ENCODE peak calls at places on chromosomes 4 and X, in five cellular contexts. E, C, T, K and R are unnamed samples.

GRCh38 chrX:20988804-20989203 is 385.4 kb upstream of the CNKSR2 start:
- DNase-seq in C (no peak), K (no peak), E (no peak), T (no peak), R (no peak)

GRCh38 chr4:173167793-173168395 is 717 bp upstream of the GALNT7 start:
- DNase-seq in K (peak; percentile 85), C (peak; percentile 30), T (peak; percentile 63), E (no peak), R (no peak)

GRCh38 chr4:120630432-120630831 is 292.1 kb downstream of the PRDM5 start:
- DNase-seq in E (no peak), C (no peak), K (no peak), T (no peak), R (no peak)

GRCh38 chrX:140141444-140142029 is 176.2 kb upstream of the CXorf66 start:
- DNase-seq in C (peak; percentile 31), E (no peak), K (peak; percentile 15), T (peak; percentile 33), R (no peak)

GRCh38 chrX:149198980-149199732 is 305.9 kb downstream of the IDS start:
- DNase-seq in E (no peak), C (no peak), T (no peak), K (no peak), R (peak; percentile 32)

GRCh38 chr4:36168127-36168898 is 76.0 kb downstream of the ARAP2 start:
- DNase-seq in K (no peak), T (no peak), E (no peak), C (peak; percentile 25), R (no peak)

GRCh38 chrX:112008724-112009123 is 73.9 kb downstream of the TRPC5 start:
- DNase-seq in E (no peak), T (no peak), K (no peak), C (no peak), R (no peak)

GRCh38 chrX:19886888-19887531 is 390 bp downstream of the SH3KBP1 start:
- DNase-seq in T (no peak), K (peak; percentile 33), C (no peak), E (no peak), R (no peak)

GRCh38 chr4:109313168-109314133 is 11.0 kb upstream of the COL25A1 start:
- DNase-seq in K (no peak), T (no peak), C (no peak), E (no peak), R (no peak)

DNA sequence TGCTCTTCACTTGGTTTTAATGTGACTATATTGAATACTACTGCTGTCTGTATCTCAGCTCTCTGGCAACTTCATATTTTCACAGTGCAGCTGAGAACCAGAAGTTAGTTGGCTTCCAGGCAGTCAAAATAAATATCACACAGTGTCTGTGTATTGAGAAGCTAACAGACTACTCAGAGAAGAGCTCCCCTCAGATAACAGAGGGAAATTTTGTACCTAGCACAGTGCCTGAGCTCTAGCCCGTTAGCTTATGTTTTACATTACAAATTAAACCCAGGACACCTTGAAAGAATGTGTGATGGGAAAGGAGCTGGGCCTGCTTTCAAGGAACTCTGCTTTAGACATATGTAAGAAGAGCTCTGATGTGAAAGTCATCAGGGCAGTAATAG is 22.7 kb downstream of the JADE1 start:
- DNase-seq in T (no peak), E (no peak), K (no peak), C (no peak), R (no peak)
- H3K4me3 ChIP-seq in T (no peak overlapping the region), E (no peak overlapping the region), K (no peak overlapping the region), C (no peak overlapping the region), R (no peak overlapping the region)

DNA sequence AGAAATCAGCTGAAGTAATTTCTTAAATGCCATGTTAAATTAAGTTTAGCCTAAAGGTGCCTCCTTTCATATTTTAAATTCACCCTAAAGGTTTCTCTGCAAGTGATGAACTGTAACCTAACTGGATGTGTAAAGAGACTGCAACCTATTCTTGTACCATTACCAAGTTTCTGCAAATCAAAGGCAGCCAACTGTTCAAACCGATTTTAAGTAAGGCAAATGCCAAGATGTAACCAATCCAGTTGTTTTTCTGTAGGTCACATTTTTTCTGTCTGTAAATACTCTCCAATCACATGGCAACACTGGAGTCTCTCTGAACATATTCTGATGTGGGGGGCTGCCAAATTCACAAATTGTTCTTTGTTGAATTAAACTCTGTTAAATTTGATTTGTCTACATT is 42.4 kb upstream of the FGF2 start:
- DNase-seq in C (no peak), K (no peak), E (no peak), T (no peak), R (no peak)
- H3K36me3 ChIP-seq in C (no peaks in the 10 kb centered on the region), K (no peaks in the 10 kb centered on the region), E (no peaks in the 10 kb centered on the region), T (no peaks in the 10 kb centered on the region), R (no peaks in the 10 kb centered on the region)

GRCh38 chr4:185950891-185951290 is 118.1 kb upstream of the TLR3 start:
- DNase-seq in C (no peak), T (no peak), K (no peak), E (no peak), R (no peak)

GRCh38 chr4:185956546-185956945 is 112.4 kb upstream of the TLR3 start:
- DNase-seq in C (no peak), K (no peak), E (no peak), T (no peak), R (no peak)

GRCh38 chr4:185958094-185958493 is 110.9 kb upstream of the TLR3 start:
- DNase-seq in K (no peak), C (no peak), E (no peak), T (no peak), R (no peak)

DNA sequence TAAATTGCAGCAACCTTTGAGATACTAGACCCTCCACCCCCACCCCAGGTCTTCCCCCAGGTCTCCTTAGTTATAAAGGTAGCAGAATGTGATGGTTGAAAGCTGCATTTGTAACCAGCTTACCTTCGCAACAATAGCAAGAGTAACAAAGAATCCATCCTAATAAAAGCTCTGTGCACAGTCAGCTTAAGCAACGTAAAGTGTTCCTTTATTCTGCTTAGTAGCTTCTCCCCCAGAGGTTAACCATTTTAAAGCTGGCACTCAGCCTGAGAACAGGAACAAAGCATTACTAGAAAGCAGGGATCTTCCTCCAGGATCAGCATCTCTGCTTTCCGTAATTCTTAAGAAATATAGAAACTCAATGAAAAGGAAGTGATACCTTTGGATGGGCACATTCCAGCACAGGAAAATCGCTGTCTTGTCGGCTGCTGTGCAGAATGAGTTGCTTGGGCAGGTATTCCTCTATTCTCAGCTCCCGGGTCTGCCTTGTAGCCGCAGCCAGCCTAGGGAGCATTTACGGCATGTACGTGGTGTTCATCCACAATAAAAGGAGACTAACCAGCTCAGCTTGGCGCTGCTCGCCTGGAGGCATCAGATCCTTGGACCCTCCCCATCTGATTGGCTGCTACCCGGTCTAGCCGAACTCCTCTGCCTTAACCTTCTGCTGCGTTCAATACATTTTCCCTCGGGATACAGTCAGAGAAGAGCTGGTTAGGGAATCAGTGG is 113.0 kb upstream of the TLR3 start:
- DNase-seq in E (no peak), C (no peak), T (no peak), K (no peak), R (no peak)
- H3K4me3 ChIP-seq in E (no peak overlapping the region), C (no peak overlapping the region), T (no peak overlapping the region), K (no peak overlapping the region), R (no peak overlapping the region)

DNA sequence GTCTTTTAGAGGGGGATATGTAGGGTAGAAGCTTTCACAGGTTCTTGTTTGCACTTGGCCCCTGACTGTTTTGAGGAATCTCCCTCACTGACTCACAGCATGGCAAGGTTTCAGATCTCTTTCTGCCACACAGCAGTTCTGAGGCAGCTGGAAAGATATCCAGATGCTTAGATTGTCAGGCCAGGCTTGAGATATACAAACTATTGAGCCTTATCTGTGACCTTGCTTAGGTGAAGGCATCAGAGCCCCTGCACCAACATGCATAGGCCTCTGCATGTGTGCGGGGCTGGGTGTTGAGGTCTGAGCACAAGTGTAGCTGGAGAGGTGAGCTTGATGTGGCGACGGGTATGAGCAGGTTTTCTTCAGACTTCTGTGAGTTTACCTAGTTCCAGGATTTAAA is 80.9 kb upstream of the MSANTD1 start:
- DNase-seq in K (no peak), C (peak; percentile 76), T (peak; percentile 38), E (no peak), R (no peak)
- H3K36me3 ChIP-seq in K (peaks cover 10% of the 10 kb centered on the region), C (peaks cover 9% of the 10 kb centered on the region), T (peaks cover 6% of the 10 kb centered on the region), E (peaks cover 5% of the 10 kb centered on the region), R (peaks cover 15% of the 10 kb centered on the region)